ENCODE peak calls at places on chromosomes 16 and 17, in six cellular contexts. One of them, this sample, is unnamed.

GRCh38 chr17:14553847-14554246 is 253.0 kb downstream of the HS3ST3B1 start:
- DNase-seq in AG10803: no peak
- DNase-seq in H9: no peak
- DNase-seq in epithelial cell of esophagus: no peak
- DNase-seq in progenitor cell of endocrine pancreas: no peak
- DNase-seq in neuronal stem cell: no peak
- DNase-seq in this sample: no peak

GRCh38 chr16:67959930-67960329 is 8.5 kb downstream of the SLC12A4 start:
- DNase-seq in AG10803: no peak
- DNase-seq in H9: no peak
- DNase-seq in neuronal stem cell: no peak
- DNase-seq in epithelial cell of esophagus: no peak
- DNase-seq in progenitor cell of endocrine pancreas: no peak
- DNase-seq in this sample: no peak

GRCh38 chr16:11112723-11113348 is 143.2 kb downstream of the SOCS1 start:
- DNase-seq in AG10803: no peak
- DNase-seq in neuronal stem cell: no peak
- DNase-seq in progenitor cell of endocrine pancreas: no peak
- DNase-seq in H9: no peak
- DNase-seq in epithelial cell of esophagus: peak; percentile 72
- DNase-seq in this sample: no peak

GRCh38 chr16:50592996-50593395 is 44.8 kb downstream of the NKD1 start:
- DNase-seq in epithelial cell of esophagus: no peak
- DNase-seq in H9: no peak
- DNase-seq in neuronal stem cell: no peak
- DNase-seq in AG10803: no peak
- DNase-seq in progenitor cell of endocrine pancreas: no peak
- DNase-seq in this sample: no peak

GRCh38 chr17:22277595-22277994 is 585.3 kb downstream of the KCNJ18 start:
- DNase-seq in neuronal stem cell: no peak
- DNase-seq in progenitor cell of endocrine pancreas: no peak
- DNase-seq in AG10803: no peak
- DNase-seq in epithelial cell of esophagus: no peak
- DNase-seq in H9: no peak
- DNase-seq in this sample: no peak

GRCh38 chr17:80527016-80527645 is 17.5 kb upstream of the RPTOR start:
- DNase-seq in progenitor cell of endocrine pancreas: no peak
- DNase-seq in epithelial cell of esophagus: peak; percentile 76
- DNase-seq in AG10803: peak; percentile 17
- DNase-seq in neuronal stem cell: no peak
- DNase-seq in H9: no peak
- DNase-seq in this sample: no peak

GRCh38 chr16:14608604-14609003 is 21.5 kb downstream of the PARN start:
- DNase-seq in AG10803: no peak
- DNase-seq in neuronal stem cell: no peak
- DNase-seq in epithelial cell of esophagus: no peak
- DNase-seq in H9: no peak
- DNase-seq in progenitor cell of endocrine pancreas: no peak
- DNase-seq in this sample: no peak

GRCh38 chr16:11497851-11498289 is 88.8 kb downstream of the LITAF start:
- DNase-seq in progenitor cell of endocrine pancreas: no peak
- DNase-seq in AG10803: peak; percentile 4
- DNase-seq in epithelial cell of esophagus: peak; percentile 66
- DNase-seq in H9: no peak
- DNase-seq in neuronal stem cell: no peak
- DNase-seq in this sample: no peak

GRCh38 chr16:71198408-71198807 is 32.1 kb downstream of the HYDIN start:
- DNase-seq in H9: no peak
- DNase-seq in progenitor cell of endocrine pancreas: no peak
- DNase-seq in AG10803: no peak
- DNase-seq in neuronal stem cell: no peak
- DNase-seq in epithelial cell of esophagus: no peak
- DNase-seq in this sample: no peak

GRCh38 chr16:711548-712320 is 3.2 kb upstream of the METRN start:
- DNase-seq in epithelial cell of esophagus: peak; percentile 68
- DNase-seq in progenitor cell of endocrine pancreas: peak; percentile 81
- DNase-seq in AG10803: peak; percentile 52
- DNase-seq in H9: peak; percentile 85
- DNase-seq in neuronal stem cell: no peak
- DNase-seq in this sample: no peak

GRCh38 chr17:9924735-9925191 is 19.7 kb upstream of the RCVRN start:
- DNase-seq in progenitor cell of endocrine pancreas: no peak
- DNase-seq in neuronal stem cell: peak; percentile 78
- DNase-seq in H9: peak; percentile 62
- DNase-seq in AG10803: peak; percentile 64
- DNase-seq in epithelial cell of esophagus: peak; percentile 58
- DNase-seq in this sample: no peak

GRCh38 chr16:66741131-66741900 is 10.1 kb downstream of the DYNC1LI2 start:
- DNase-seq in AG10803: peak; percentile 94
- DNase-seq in neuronal stem cell: no peak
- DNase-seq in H9: no peak
- DNase-seq in epithelial cell of esophagus: peak; percentile 79
- DNase-seq in progenitor cell of endocrine pancreas: no peak
- DNase-seq in this sample: peak; percentile 93

GRCh38 chr17:68289936-68290267 is 1.0 kb downstream of the SLC16A6 start:
- DNase-seq in H9: no peak
- DNase-seq in AG10803: no peak
- DNase-seq in neuronal stem cell: no peak
- DNase-seq in epithelial cell of esophagus: no peak
- DNase-seq in progenitor cell of endocrine pancreas: no peak
- DNase-seq in this sample: no peak

GRCh38 chr17:69819316-69820087 is 255.5 kb upstream of the KCNJ16 start:
- DNase-seq in neuronal stem cell: no peak
- DNase-seq in AG10803: peak; percentile 82
- DNase-seq in epithelial cell of esophagus: no peak
- DNase-seq in progenitor cell of endocrine pancreas: no peak
- DNase-seq in H9: no peak
- DNase-seq in this sample: no peak

GRCh38 chr16:2704983-2705275 is 15.1 kb downstream of the PRSS27 start:
- DNase-seq in progenitor cell of endocrine pancreas: no peak
- DNase-seq in neuronal stem cell: no peak
- DNase-seq in H9: no peak
- DNase-seq in AG10803: no peak
- DNase-seq in epithelial cell of esophagus: no peak
- DNase-seq in this sample: no peak

GRCh38 chr16:22373662-22374310 is 633 bp downstream of the CDR2 start:
- DNase-seq in neuronal stem cell: peak; percentile 23
- DNase-seq in epithelial cell of esophagus: peak; percentile 27
- DNase-seq in AG10803: no peak
- DNase-seq in progenitor cell of endocrine pancreas: peak; percentile 25
- DNase-seq in H9: peak; percentile 38
- DNase-seq in this sample: no peak

GRCh38 chr16:96935-97381 is 18.9 kb downstream of the MPG start:
- DNase-seq in progenitor cell of endocrine pancreas: peak; percentile 76
- DNase-seq in H9: peak; percentile 95
- DNase-seq in neuronal stem cell: peak; percentile 84
- DNase-seq in epithelial cell of esophagus: peak; percentile 88
- DNase-seq in AG10803: peak; percentile 84
- DNase-seq in this sample: peak; percentile 47

GRCh38 chr17:36653374-36653773 is 52.0 kb downstream of the MRM1 start:
- DNase-seq in AG10803: no peak
- DNase-seq in H9: no peak
- DNase-seq in progenitor cell of endocrine pancreas: no peak
- DNase-seq in epithelial cell of esophagus: no peak
- DNase-seq in neuronal stem cell: no peak
- DNase-seq in this sample: no peak

GRCh38 chr17:27529230-27529796 is 73.1 kb downstream of the KSR1 start:
- DNase-seq in progenitor cell of endocrine pancreas: no peak
- DNase-seq in neuronal stem cell: no peak
- DNase-seq in AG10803: no peak
- DNase-seq in H9: no peak
- DNase-seq in epithelial cell of esophagus: peak; percentile 51
- DNase-seq in this sample: no peak

GRCh38 chr17:15659236-15659635 is 24.9 kb downstream of the TRIM16 start:
- DNase-seq in neuronal stem cell: no peak
- DNase-seq in progenitor cell of endocrine pancreas: no peak
- DNase-seq in H9: no peak
- DNase-seq in epithelial cell of esophagus: no peak
- DNase-seq in AG10803: no peak
- DNase-seq in this sample: no peak

GRCh38 chr17:14337596-14338079 is 36.8 kb downstream of the HS3ST3B1 start:
- DNase-seq in AG10803: no peak
- DNase-seq in progenitor cell of endocrine pancreas: no peak
- DNase-seq in neuronal stem cell: no peak
- DNase-seq in epithelial cell of esophagus: no peak
- DNase-seq in H9: no peak
- DNase-seq in this sample: no peak

GRCh38 chr16:28623172-28623711 is 13.4 kb upstream of the SULT1A1 start:
- DNase-seq in H9: peak; percentile 39
- DNase-seq in epithelial cell of esophagus: peak; percentile 63
- DNase-seq in AG10803: no peak
- DNase-seq in progenitor cell of endocrine pancreas: no peak
- DNase-seq in neuronal stem cell: no peak
- DNase-seq in this sample: no peak

GRCh38 chr16:23821467-23821866 is 14.3 kb upstream of the PRKCB start:
- DNase-seq in AG10803: no peak
- DNase-seq in progenitor cell of endocrine pancreas: no peak
- DNase-seq in epithelial cell of esophagus: no peak
- DNase-seq in neuronal stem cell: no peak
- DNase-seq in H9: no peak
- DNase-seq in this sample: no peak

GRCh38 chr16:30054451-30054850 is 11.1 kb upstream of the ALDOA start:
- DNase-seq in progenitor cell of endocrine pancreas: no peak
- DNase-seq in H9: no peak
- DNase-seq in epithelial cell of esophagus: no peak
- DNase-seq in neuronal stem cell: no peak
- DNase-seq in AG10803: no peak
- DNase-seq in this sample: no peak

GRCh38 chr17:42457107-42457787 is 1.4 kb upstream of the ATP6V0A1 start:
- DNase-seq in AG10803: no peak
- DNase-seq in progenitor cell of endocrine pancreas: no peak
- DNase-seq in epithelial cell of esophagus: peak; percentile 42
- DNase-seq in neuronal stem cell: no peak
- DNase-seq in H9: no peak
- DNase-seq in this sample: no peak

GRCh38 chr16:90031931-90032663 is 12.8 kb upstream of the DBNDD1 start:
- DNase-seq in AG10803: peak; percentile 66
- DNase-seq in neuronal stem cell: no peak
- DNase-seq in progenitor cell of endocrine pancreas: no peak
- DNase-seq in epithelial cell of esophagus: peak; percentile 54
- DNase-seq in H9: no peak
- DNase-seq in this sample: peak; percentile 15

This sample was measured in C1 segment of cervical spinal cord.